ENCODE peak calls at places on chromosomes 5 and 9, in nine cellular contexts. J is iPS DF 6.9, V is mucosa of descending colon, P is tibial nerve, K is cardiac muscle cell, Y is breast epithelium, Q is small intestine, A is body of pancreas, M is keratinocyte. X is an unnamed sample.

GRCh38 chr5:149829954-149830353 is 99.8 kb downstream of the PPARGC1B start:
- DNase-seq in J (no peak), V (no peak), P (no peak), K (peak; percentile 25), Y (no peak), Q (no peak), A (no peak), M (no peak), X (no peak)

GRCh38 chr5:15008476-15008875 is 136.9 kb upstream of the ANKH start:
- DNase-seq in J (no peak), V (peak; percentile 86), P (peak; percentile 88), K (peak; percentile 98), Y (peak; percentile 97), Q (peak; percentile 87), A (peak; percentile 92), M (peak; percentile 75), X (peak; percentile 87)

GRCh38 chr5:6471252-6471651 is 22.6 kb downstream of the UBE2QL1 start:
- DNase-seq in J (no peak), V (no peak), P (no peak), K (no peak), Y (no peak), Q (no peak), A (no peak), M (no peak), X (no peak)

GRCh38 chr9:72980183-72980582 is 27.3 kb upstream of the ALDH1A1 start:
- DNase-seq in J (no peak), V (no peak), P (no peak), K (no peak), Y (no peak), Q (no peak), A (no peak), M (no peak), X (no peak)

GRCh38 chr9:129832957-129833356 is 2.1 kb downstream of the C9orf78 start:
- DNase-seq in J (no peak), V (no peak), P (no peak), K (no peak), Y (no peak), Q (no peak), A (no peak), M (no peak), X (no peak)

GRCh38 chr5:151880304-151880703 is 44.3 kb downstream of the GLRA1 start:
- DNase-seq in J (no peak), V (no peak), P (no peak), K (no peak), Y (no peak), Q (no peak), A (no peak), M (no peak), X (no peak)

GRCh38 chr5:21810737-21811316 is 1042.3 kb downstream of the CDH12 start:
- DNase-seq in J (no peak), V (no peak), P (no peak), K (peak; percentile 43), Y (no peak), Q (no peak), A (no peak), M (peak; percentile 1), X (no peak)

GRCh38 chr9:3497857-3498256 is 27.9 kb downstream of the RFX3 start:
- DNase-seq in J (no peak), V (no peak), P (no peak), K (no peak), Y (no peak), Q (no peak), A (no peak), M (no peak), X (no peak)

GRCh38 chr5:163408311-163408923 is 29.0 kb upstream of the CCNG1 start:
- DNase-seq in J (peak; percentile 33), V (peak; percentile 59), P (no peak), K (peak; percentile 90), Y (peak; percentile 52), Q (peak; percentile 54), A (peak; percentile 58), M (no peak), X (peak; percentile 69)

GRCh38 chr5:80275347-80275746 is 19.5 kb upstream of the SERINC5 start:
- DNase-seq in J (no peak), V (no peak), P (no peak), K (peak; percentile 59), Y (no peak), Q (no peak), A (no peak), M (no peak), X (no peak)

GRCh38 chr9:71941060-71941568 is 29.7 kb downstream of the C9orf85 start:
- DNase-seq in J (no peak), V (no peak), P (no peak), K (no peak), Y (no peak), Q (no peak), A (no peak), M (no peak), X (no peak)

GRCh38 chr5:180540050-180540694 is 46.0 kb downstream of the CNOT6 start:
- DNase-seq in J (no peak), V (no peak), P (no peak), K (no peak), Y (no peak), Q (no peak), A (no peak), M (no peak), X (no peak)

GRCh38 chr9:133276923-133277322 is 1.9 kb upstream of the ABO start:
- DNase-seq in J (no peak), V (no peak), P (no peak), K (no peak), Y (no peak), Q (no peak), A (no peak), M (no peak), X (peak; percentile 3)

GRCh38 chr5:137753227-137753985 is 757 bp downstream of the HNRNPA0 start:
- DNase-seq in J (no peak), V (peak; percentile 56), P (peak; percentile 37), K (no peak), Y (no peak), Q (no peak), A (peak; percentile 52), M (no peak), X (peak; percentile 48)

GRCh38 chr9:33433871-33434270 is 13.5 kb downstream of the AQP3 start:
- DNase-seq in J (no peak), V (no peak), P (no peak), K (no peak), Y (no peak), Q (no peak), A (no peak), M (no peak), X (no peak)

GRCh38 chr9:8332296-8332695 is 532.7 kb upstream of the DMAC1 start:
- DNase-seq in J (no peak), V (no peak), P (no peak), K (no peak), Y (no peak), Q (no peak), A (no peak), M (no peak), X (no peak)

GRCh38 chr5:35263266-35263665 is 33.0 kb upstream of the PRLR start:
- DNase-seq in J (no peak), V (no peak), P (no peak), K (no peak), Y (no peak), Q (no peak), A (no peak), M (no peak), X (no peak)

GRCh38 chr9:16153221-16153620 is 600.4 kb downstream of the CCDC171 start:
- DNase-seq in J (no peak), V (no peak), P (no peak), K (no peak), Y (no peak), Q (no peak), A (no peak), M (no peak), X (no peak)

GRCh38 chr5:158390556-158390955 is 531.6 kb upstream of the CLINT1 start:
- DNase-seq in J (no peak), V (no peak), P (no peak), K (peak; percentile 73), Y (no peak), Q (no peak), A (no peak), M (no peak), X (no peak)

DNA sequence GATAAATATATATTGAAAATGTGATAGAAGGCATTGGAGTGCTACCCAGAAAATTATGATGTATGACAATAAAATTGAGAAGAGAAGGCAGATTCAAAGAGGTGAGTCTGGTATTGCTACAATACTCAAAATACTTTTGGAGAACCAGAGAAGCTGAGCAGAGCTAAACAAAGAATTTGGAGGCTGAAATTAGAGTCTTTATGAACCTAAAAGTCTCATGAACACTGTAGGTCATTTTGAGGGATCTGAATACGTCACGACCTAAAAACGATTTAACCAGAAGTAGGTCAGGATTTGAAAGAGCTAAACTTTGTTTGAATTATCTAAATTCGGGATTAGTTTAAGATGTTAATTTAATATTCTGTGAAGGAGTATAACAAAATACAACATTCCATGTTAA is 182.4 kb upstream of the CDH9 start:
- DNase-seq in J (no peak), V (no peak), P (no peak), K (no peak), Y (no peak), Q (no peak), A (no peak), M (no peak), X (no peak)
- H3K4me1 ChIP-seq in J (no peaks in the 10 kb centered on the region), V (no peaks in the 10 kb centered on the region), P (no peaks in the 10 kb centered on the region), K (no peaks in the 10 kb centered on the region), Y (no peaks in the 10 kb centered on the region), Q (no peaks in the 10 kb centered on the region), A (no peaks in the 10 kb centered on the region), M (no peaks in the 10 kb centered on the region), X (no peaks in the 10 kb centered on the region)

DNA sequence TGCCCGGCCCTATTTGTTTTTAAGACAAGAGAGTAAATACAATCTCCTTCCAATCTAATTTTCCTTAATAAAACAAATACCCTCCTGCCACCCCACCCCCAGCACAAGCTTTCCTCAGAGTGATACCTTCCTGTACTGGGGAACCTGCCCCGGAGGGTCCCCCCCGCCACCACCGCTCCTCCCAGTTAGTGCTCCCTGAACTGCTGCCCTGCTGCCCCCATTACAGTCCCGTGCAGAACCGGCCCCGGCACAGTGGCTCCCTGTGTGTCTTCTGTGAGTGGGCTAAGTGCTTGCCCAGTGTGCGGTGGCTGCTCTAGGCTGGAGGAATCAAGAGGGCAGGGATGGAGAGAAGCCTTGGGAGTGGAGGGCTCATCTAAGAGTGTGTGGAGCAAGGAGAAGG is 128.7 kb downstream of the DAB2IP start:
- DNase-seq in J (no peak), V (no peak), P (no peak), K (no peak), Y (no peak), Q (no peak), A (no peak), M (no peak), X (peak; percentile 4)
- H3K4me1 ChIP-seq in J (peaks cover 13% of the 10 kb centered on the region), V (no peaks in the 10 kb centered on the region), P (peaks cover 16% of the 10 kb centered on the region), K (peaks cover 29% of the 10 kb centered on the region), Y (no peaks in the 10 kb centered on the region), Q (no peaks in the 10 kb centered on the region), A (no peaks in the 10 kb centered on the region), M (no peaks in the 10 kb centered on the region), X (peaks cover 13% of the 10 kb centered on the region)

GRCh38 chr9:115207003-115207837 is 89.3 kb upstream of the TNC start:
- DNase-seq in J (no peak), V (no peak), P (no peak), K (no peak), Y (no peak), Q (no peak), A (no peak), M (no peak), X (no peak)
- H3K4me1 ChIP-seq in J (no peaks in the 10 kb centered on the region), V (no peaks in the 10 kb centered on the region), P (no peaks in the 10 kb centered on the region), K (peaks cover 8% of the 10 kb centered on the region), Y (no peaks in the 10 kb centered on the region), Q (no peaks in the 10 kb centered on the region), A (no peaks in the 10 kb centered on the region), M (peaks cover 65% of the 10 kb centered on the region), X (peaks cover 8% of the 10 kb centered on the region)

DNA sequence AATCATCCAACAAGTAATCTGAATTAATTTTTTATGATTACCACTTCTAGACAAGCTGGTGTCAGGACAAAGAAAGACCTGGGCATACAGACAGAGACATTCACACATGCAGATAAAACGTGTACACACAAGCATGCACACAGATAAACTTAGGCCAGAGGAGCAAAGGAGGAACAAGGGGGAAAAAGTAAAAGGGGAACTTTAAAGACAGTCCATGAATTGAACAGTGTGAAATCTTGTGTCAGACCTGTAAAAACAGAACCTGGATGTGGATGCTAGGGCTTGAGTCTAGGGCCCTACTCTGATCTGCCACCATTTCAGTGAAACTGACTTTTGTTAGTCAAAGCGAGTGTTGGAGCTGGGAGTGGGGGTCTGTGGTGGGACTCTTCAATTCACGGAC is 11.2 kb upstream of the ZSWIM6 start:
- DNase-seq in J (no peak), V (no peak), P (no peak), K (no peak), Y (no peak), Q (no peak), A (no peak), M (no peak), X (no peak)
- H3K4me1 ChIP-seq in J (peaks cover 3% of the 10 kb centered on the region), V (peaks cover 30% of the 10 kb centered on the region), P (no peaks in the 10 kb centered on the region), K (no peaks in the 10 kb centered on the region), Y (no peaks in the 10 kb centered on the region), Q (peaks cover 9% of the 10 kb centered on the region), A (peaks cover 12% of the 10 kb centered on the region), M (peaks cover 11% of the 10 kb centered on the region), X (peaks cover 43% of the 10 kb centered on the region)